ENCODE peak calls at places on chromosomes 11 and 22, in six cellular contexts. K is cardiac fibroblast; Q is Daoy; Z is effector CD4-positive, alpha-beta T cell; F is kidney tubule cell; C is left lobe of liver. M is an unnamed sample.

GRCh38 chr11:6553634-6554033 is 49.8 kb downstream of the RRP8 start:
- DNase-seq in Q (no peak), C (no peak), K (no peak), F (no peak), Z (no peak), M (no peak)

GRCh38 chr22:48704335-48704734 is 1123.3 kb downstream of the BRD1 start:
- DNase-seq in Z (no peak), Q (no peak), F (no peak), K (no peak), C (no peak), M (no peak)

GRCh38 chr22:44180706-44181032 is at the start of gene PARVG:
- DNase-seq in Q (peak), C (no peak), Z (peak), K (no peak), F (no peak), M (no peak)

GRCh38 chr11:3091846-3092602 is 34.8 kb upstream of the CARS1 start:
- DNase-seq in K (peak), C (peak), Z (peak), F (peak), Q (peak), M (peak)

GRCh38 chr22:41256254-41256897 is 15.6 kb upstream of the CHADL start:
- DNase-seq in C (no peak), F (peak), K (peak), Q (peak), Z (no peak), M (no peak)

GRCh38 chr22:39234157-39234793 is 10.5 kb downstream of the PDGFB start:
- DNase-seq in K (peak), C (no peak), F (no peak), Z (no peak), Q (peak), M (no peak)

GRCh38 chr11:79173615-79174014 is 267.2 kb downstream of the TENM4 start:
- DNase-seq in C (no peak), Z (no peak), K (peak), F (peak), Q (peak), M (no peak)

GRCh38 chr11:83782329-83782728 is 496.2 kb upstream of the CCDC90B start:
- DNase-seq in F (no peak), C (no peak), K (no peak), Z (no peak), Q (no peak), M (no peak)

GRCh38 chr11:93766504-93766903 is 17.6 kb upstream of the MED17 start:
- DNase-seq in Z (no peak), C (no peak), F (no peak), Q (no peak), K (no peak), M (no peak)

GRCh38 chr22:20057596-20058268 is 22.3 kb upstream of the DGCR8 start:
- DNase-seq in Z (no peak), F (no peak), Q (no peak), C (no peak), K (no peak), M (no peak)

GRCh38 chr11:64698427-64698826 is 24.6 kb downstream of the NRXN2 start:
- DNase-seq in C (no peak), Q (no peak), Z (no peak), K (no peak), F (no peak), M (no peak)

GRCh38 chr11:104956528-104956927 is 11.8 kb downstream of the CASP4 start:
- DNase-seq in C (no peak), Q (no peak), F (peak), Z (no peak), K (peak), M (no peak)

GRCh38 chr11:126164781-126165180 is 46.7 kb downstream of the RPUSD4 start:
- DNase-seq in K (no peak), C (no peak), F (no peak), Q (no peak), Z (no peak), M (no peak)

GRCh38 chr11:110857885-110858555 is 145.8 kb upstream of the ARHGAP20 start:
- DNase-seq in C (no peak), F (peak), Q (no peak), K (peak), Z (no peak), M (no peak)

GRCh38 chr22:17910561-17911311 is 113.6 kb downstream of the MICAL3 start:
- DNase-seq in F (peak), C (no peak), Z (no peak), K (peak), Q (peak), M (no peak)

GRCh38 chr22:35517769-35518530 is 22.7 kb upstream of the RASD2 start:
- DNase-seq in Z (no peak), Q (peak), K (no peak), F (no peak), C (no peak), M (no peak)

GRCh38 chr11:128709402-128709801 is 15.5 kb downstream of the FLI1 start:
- DNase-seq in K (peak), Q (peak), F (peak), Z (no peak), C (no peak), M (no peak)

GRCh38 chr11:3674189-3674588 is 3.0 kb upstream of the CHRNA10 start:
- DNase-seq in F (peak), Q (peak), K (peak), C (no peak), Z (no peak), M (no peak)

GRCh38 chr11:66363805-66364535 is 7.6 kb downstream of the SLC29A2 start:
- DNase-seq in C (no peak), F (peak), Z (peak), Q (peak), K (peak), M (peak)

GRCh38 chr11:102144357-102145342 is 34.4 kb downstream of the YAP1 start:
- DNase-seq in Z (no peak), Q (no peak), C (peak), K (peak), F (no peak), M (no peak)

GRCh38 chr11:63763506-63764200 is 4.9 kb downstream of the ZFTA start:
- DNase-seq in Z (no peak), C (peak), Q (no peak), F (peak), K (no peak), M (no peak)

GRCh38 chr11:134615041-134615615 is 203.1 kb upstream of the B3GAT1 start:
- DNase-seq in Q (no peak), K (no peak), C (no peak), F (no peak), Z (no peak), M (no peak)

GRCh38 chr11:86807356-86807755 is 7.0 kb downstream of the PRSS23 start:
- DNase-seq in K (no peak), C (no peak), Z (no peak), Q (no peak), F (no peak), M (no peak)

GRCh38 chr11:103662880-103663279 is 373.6 kb upstream of the DDI1 start:
- DNase-seq in Z (no peak), Q (no peak), F (peak), K (no peak), C (no peak), M (no peak)

GRCh38 chr11:6298605-6299004 is 21.7 kb downstream of the CAVIN3 start:
- DNase-seq in Z (no peak), F (peak), Q (peak), K (peak), C (peak), M (no peak)

GRCh38 chr22:18024956-18025720 is 777 bp upstream of the MICAL3 start:
- DNase-seq in C (no peak), Q (no peak), F (no peak), Z (no peak), K (no peak), M (no peak)

GRCh38 chr11:121936375-121936774 is 179.6 kb downstream of the BLID start:
- DNase-seq in Q (no peak), C (no peak), F (no peak), Z (no peak), K (peak), M (no peak)

GRCh38 chr11:123181075-123181474 is 14.0 kb downstream of the CLMP start:
- DNase-seq in F (no peak), Z (no peak), Q (no peak), K (no peak), C (no peak), M (no peak)

GRCh38 chr11:116412118-116412889 is 360.5 kb downstream of the BUD13 start:
- DNase-seq in Z (no peak), K (no peak), C (peak), F (peak), Q (peak), M (no peak)

GRCh38 chr11:12440565-12440964 is 63.2 kb downstream of the PARVA start:
- DNase-seq in C (no peak), K (no peak), Q (no peak), Z (no peak), F (no peak), M (no peak)

GRCh38 chr22:49505337-49506009 is 322.2 kb downstream of the BRD1 start:
- DNase-seq in K (no peak), F (no peak), Z (no peak), C (no peak), Q (no peak), M (no peak)

GRCh38 chr11:61054513-61054912 is 47.8 kb upstream of the CD5 start:
- DNase-seq in F (no peak), Q (no peak), Z (no peak), K (no peak), C (no peak), M (no peak)

GRCh38 chr22:41512421-41513194 is 31.7 kb downstream of the POLR3H start:
- DNase-seq in Z (no peak), F (peak), C (peak), Q (peak), K (peak), M (no peak)

GRCh38 chr22:23481369-23481768 is 98.7 kb downstream of the IGLL1 start:
- DNase-seq in C (no peak), Q (no peak), Z (no peak), K (no peak), F (no peak), M (no peak)